ENCODE peak calls at places on chromosomes 11 and 22, in nine cellular contexts. C, G, U, X, L, M, O, V and A are unnamed samples.

GRCh38 chr11:35615911-35616900 is 2.1 kb upstream of the FJX1 start:
- DNase-seq in C (peak), G (no peak), U (peak), X (peak), L (no peak), M (peak), O (no peak), V (no peak), A (peak)

GRCh38 chr11:108882211-108882831 is 217.5 kb downstream of the DDX10 start:
- DNase-seq in C (no peak), G (no peak), U (no peak), X (no peak), L (no peak), M (no peak), O (no peak), V (no peak), A (no peak)

GRCh38 chr11:132643239-132643638 is 889.1 kb downstream of the OPCML start:
- DNase-seq in C (no peak), G (no peak), U (no peak), X (peak), L (no peak), M (no peak), O (no peak), V (no peak), A (no peak)

GRCh38 chr11:131463162-131463561 is 92.7 kb downstream of the NTM start:
- DNase-seq in C (no peak), G (no peak), U (no peak), X (no peak), L (no peak), M (no peak), O (no peak), V (no peak), A (no peak)

GRCh38 chr22:29626497-29627195 is 23.2 kb downstream of the NF2 start:
- DNase-seq in C (no peak), G (no peak), U (peak), X (no peak), L (no peak), M (no peak), O (no peak), V (no peak), A (peak)

GRCh38 chr11:7014118-7014517 is 6.0 kb downstream of the ZNF214 start:
- DNase-seq in C (no peak), G (no peak), U (no peak), X (no peak), L (no peak), M (no peak), O (no peak), V (no peak), A (no peak)

GRCh38 chr11:73310076-73310475 is 2.0 kb downstream of the ARHGEF17 start:
- DNase-seq in C (no peak), G (no peak), U (no peak), X (no peak), L (peak), M (no peak), O (no peak), V (no peak), A (no peak)

GRCh38 chr11:83259559-83259958 is 26.6 kb downstream of the CCDC90B start:
- DNase-seq in C (no peak), G (no peak), U (no peak), X (no peak), L (no peak), M (no peak), O (no peak), V (no peak), A (no peak)

GRCh38 chr11:48005133-48005532 is 24.8 kb downstream of the PTPRJ start:
- DNase-seq in C (no peak), G (no peak), U (no peak), X (no peak), L (no peak), M (no peak), O (no peak), V (no peak), A (no peak)

GRCh38 chr11:112241486-112241885 is 15.3 kb downstream of the PTS start:
- DNase-seq in C (no peak), G (no peak), U (peak), X (no peak), L (no peak), M (no peak), O (no peak), V (no peak), A (peak)